ENCODE peak calls at places on chromosomes 7 and 10, in four cellular contexts. C is HEK293T, G is Karpas-422, L is astrocyte of the spinal cord. N is an unnamed sample.

GRCh38 chr7:35418716-35419425 is 165.0 kb upstream of the TBX20 start:
- DNase-seq in L (no peak), G (no peak), C (no peak), N (no peak)

GRCh38 chr7:95141755-95142154 is 182.6 kb downstream of the PON1 start:
- DNase-seq in L (peak), G (no peak), C (no peak), N (no peak)

GRCh38 chr10:48931188-48931587 is 8.5 kb downstream of the LRRC18 start:
- DNase-seq in G (no peak), L (no peak), C (no peak), N (no peak)

GRCh38 chr7:110007316-110007910 is 1083.5 kb upstream of the LRRN3 start:
- DNase-seq in C (no peak), G (no peak), L (no peak), N (no peak)

GRCh38 chr10:119207713-119208552 is 562 bp downstream of the GRK5 start:
- DNase-seq in L (peak), G (peak), C (peak), N (peak)

GRCh38 chr7:114048386-114049235 is 129.8 kb upstream of the PPP1R3A start:
- DNase-seq in C (peak), L (peak), G (no peak), N (no peak)

GRCh38 chr10:77455538-77455937 is 182.1 kb downstream of the KCNMA1 start:
- DNase-seq in C (no peak), L (no peak), G (no peak), N (no peak)

GRCh38 chr10:14661818-14662217 is 112.9 kb downstream of the FAM107B start:
- DNase-seq in G (no peak), C (no peak), L (no peak), N (no peak)

GRCh38 chr7:20351901-20352300 is 21.2 kb downstream of the ITGB8 start:
- DNase-seq in L (peak), G (no peak), C (no peak), N (no peak)

GRCh38 chr10:49474901-49475300 is 64.0 kb downstream of the ERCC6 start:
- DNase-seq in C (no peak), L (no peak), G (no peak), N (no peak)

GRCh38 chr10:75395955-75396860 is 5.4 kb downstream of the ZNF503 start:
- DNase-seq in G (no peak), C (no peak), L (peak), N (peak)

GRCh38 chr7:141355057-141355456 is 196.2 kb upstream of the AGK start:
- DNase-seq in C (no peak), L (peak), G (no peak), N (no peak)

GRCh38 chr7:66641526-66641871 is 12.8 kb downstream of the KCTD7 start:
- DNase-seq in L (no peak), G (no peak), C (no peak), N (no peak)

GRCh38 chr10:31833753-31834152 is 94.9 kb downstream of the ARHGAP12 start:
- DNase-seq in G (no peak), L (peak), C (no peak), N (no peak)

GRCh38 chr7:49852619-49853462 is 79.4 kb downstream of the VWC2 start:
- DNase-seq in C (peak), L (peak), G (peak), N (no peak)

N was measured in lung.